ENCODE peak calls at places on chromosomes 1 and 21, in four cellular contexts. N is HepG2, Q is fibroblast of lung, U is PC-3. I is an unnamed sample.

GRCh38 chr1:101002551-101002950 is 23.0 kb downstream of the DPH5 start:
- DNase-seq in Q (no peak), U (peak; percentile 62), N (no peak), I (peak; percentile 39)

GRCh38 chr1:101148987-101149386 is 87.8 kb upstream of the S1PR1 start:
- DNase-seq in Q (peak; percentile 11), N (no peak), U (peak; percentile 13), I (no peak)

GRCh38 chr1:68590473-68590872 is 93.6 kb upstream of the DEPDC1 start:
- DNase-seq in U (peak; percentile 7), Q (no peak), N (no peak), I (no peak)

GRCh38 chr1:178491721-178492120 is 5.0 kb downstream of the CLEC20A start:
- DNase-seq in Q (no peak), N (no peak), U (no peak), I (no peak)

GRCh38 chr1:204891860-204892259 is 21.2 kb downstream of the NFASC start:
- DNase-seq in U (no peak), Q (no peak), N (no peak), I (peak; percentile 53)

GRCh38 chr1:10841059-10841458 is 44.6 kb upstream of the CASZ1 start:
- DNase-seq in U (no peak), Q (no peak), N (no peak), I (no peak)

GRCh38 chr1:80054129-80054528 is 1047.6 kb upstream of the ADGRL4 start:
- DNase-seq in N (no peak), U (peak; percentile 98), Q (peak; percentile 87), I (peak; percentile 98)

GRCh38 chr1:223199094-223199647 is 56.1 kb upstream of the TLR5 start:
- DNase-seq in U (no peak), Q (no peak), N (no peak), I (no peak)

GRCh38 chr21:17585875-17586450 is 26.7 kb downstream of the BTG3 start:
- DNase-seq in Q (peak; percentile 79), N (peak; percentile 41), U (peak; percentile 73), I (peak; percentile 22)

GRCh38 chr1:2224170-2224584 is 3.9 kb upstream of the SKI start:
- DNase-seq in Q (no peak), N (no peak), U (no peak), I (no peak)

GRCh38 chr1:233796146-233796798 is 108.2 kb upstream of the SLC35F3 start:
- DNase-seq in U (no peak), Q (no peak), N (no peak), I (no peak)

GRCh38 chr1:153617677-153618076 is 1.6 kb upstream of the S100A14 start:
- DNase-seq in Q (peak; percentile 74), N (no peak), U (peak; percentile 96), I (no peak)

GRCh38 chr1:246483204-246483933 is 23.7 kb downstream of the SMYD3 start:
- DNase-seq in Q (peak; percentile 36), U (no peak), N (no peak), I (no peak)

GRCh38 chr1:156703336-156703735 is 2.0 kb downstream of the CRABP2 start:
- DNase-seq in U (no peak), N (no peak), Q (no peak), I (no peak)

GRCh38 chr1:184502154-184502553 is 115.3 kb downstream of the C1orf21 start:
- DNase-seq in U (no peak), N (no peak), Q (no peak), I (no peak)

GRCh38 chr21:20004353-20004752 is 993.9 kb upstream of the NCAM2 start:
- DNase-seq in Q (no peak), N (no peak), U (no peak), I (no peak)

GRCh38 chr1:24426738-24427468 is 11.3 kb downstream of the NIPAL3 start:
- DNase-seq in N (no peak), Q (no peak), U (no peak), I (no peak)

GRCh38 chr1:57858740-57859139 is 434.9 kb upstream of the DAB1 start:
- DNase-seq in U (no peak), N (no peak), Q (no peak), I (no peak)

GRCh38 chr1:214901718-214902117 is 180.8 kb upstream of the KCNK2 start:
- DNase-seq in Q (peak; percentile 47), U (peak; percentile 99), N (no peak), I (peak; percentile 67)

GRCh38 chr1:45643978-45644377 is 20.1 kb upstream of the CCDC17 start:
- DNase-seq in N (peak; percentile 63), Q (no peak), U (peak; percentile 43), I (no peak)

GRCh38 chr1:163227126-163227525 is 24.4 kb upstream of the RGS5 start:
- DNase-seq in N (no peak), Q (peak; percentile 7), U (no peak), I (no peak)

GRCh38 chr1:113388621-113389355 is 1.5 kb upstream of the MAGI3 start:
- DNase-seq in U (peak; percentile 88), N (peak; percentile 91), Q (no peak), I (no peak)

GRCh38 chr1:94543003-94543402 is 1.4 kb upstream of the F3 start:
- DNase-seq in Q (peak; percentile 61), N (no peak), U (peak; percentile 75), I (peak; percentile 54)

GRCh38 chr21:36700961-36701911 is 2.3 kb downstream of the SIM2 start:
- DNase-seq in Q (no peak), N (no peak), U (peak; percentile 57), I (no peak)
- TF ChIP-seq EZH2 in Q (peak; percentile 42), N (no peak), U (no peak), I (no peak)

GRCh38 chr21:14614287-14614686 is 68.2 kb upstream of the SAMSN1 start:
- DNase-seq in U (no peak), Q (no peak), N (no peak), I (no peak)
- H3K4me1 ChIP-seq in U (peaks cover 6% of the 10 kb centered on the region), Q (no peaks in the 10 kb centered on the region), N (no peaks in the 10 kb centered on the region), I (no peaks in the 10 kb centered on the region)

DNA sequence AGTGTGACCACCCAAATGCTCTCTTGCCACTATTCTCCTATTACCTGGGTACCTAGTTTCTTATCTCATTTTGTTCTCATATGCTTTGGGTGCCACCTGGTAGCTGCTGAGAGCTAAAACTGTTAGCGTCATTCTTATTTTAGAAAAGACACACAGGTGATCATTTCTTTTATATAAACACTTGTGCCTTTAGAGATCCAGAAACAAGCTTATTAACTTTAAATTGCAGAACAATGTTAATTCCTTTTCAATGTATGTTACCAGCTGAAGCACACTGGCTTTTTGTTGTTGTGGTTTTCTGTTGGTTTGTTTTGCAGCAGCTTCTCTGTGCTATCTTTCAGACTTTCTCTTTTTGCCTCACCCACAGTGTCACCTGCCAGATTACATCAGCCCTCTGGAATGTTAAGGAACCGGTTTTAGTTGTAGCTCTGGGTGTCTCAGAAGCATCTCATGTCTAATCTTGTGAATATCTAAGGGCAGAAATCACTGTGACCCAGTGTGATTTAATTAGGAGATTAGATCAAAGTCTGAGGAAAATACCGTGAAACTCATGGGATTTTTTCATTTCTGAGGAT is 43.4 kb upstream of the SLC19A2 start:
- DNase-seq in N (no peak), Q (no peak), U (peak; percentile 100), I (peak; percentile 41)
- H3K9ac ChIP-seq in N (no peak overlapping the region), Q (no peak overlapping the region), U (no peak overlapping the region), I (no peak overlapping the region)

DNA sequence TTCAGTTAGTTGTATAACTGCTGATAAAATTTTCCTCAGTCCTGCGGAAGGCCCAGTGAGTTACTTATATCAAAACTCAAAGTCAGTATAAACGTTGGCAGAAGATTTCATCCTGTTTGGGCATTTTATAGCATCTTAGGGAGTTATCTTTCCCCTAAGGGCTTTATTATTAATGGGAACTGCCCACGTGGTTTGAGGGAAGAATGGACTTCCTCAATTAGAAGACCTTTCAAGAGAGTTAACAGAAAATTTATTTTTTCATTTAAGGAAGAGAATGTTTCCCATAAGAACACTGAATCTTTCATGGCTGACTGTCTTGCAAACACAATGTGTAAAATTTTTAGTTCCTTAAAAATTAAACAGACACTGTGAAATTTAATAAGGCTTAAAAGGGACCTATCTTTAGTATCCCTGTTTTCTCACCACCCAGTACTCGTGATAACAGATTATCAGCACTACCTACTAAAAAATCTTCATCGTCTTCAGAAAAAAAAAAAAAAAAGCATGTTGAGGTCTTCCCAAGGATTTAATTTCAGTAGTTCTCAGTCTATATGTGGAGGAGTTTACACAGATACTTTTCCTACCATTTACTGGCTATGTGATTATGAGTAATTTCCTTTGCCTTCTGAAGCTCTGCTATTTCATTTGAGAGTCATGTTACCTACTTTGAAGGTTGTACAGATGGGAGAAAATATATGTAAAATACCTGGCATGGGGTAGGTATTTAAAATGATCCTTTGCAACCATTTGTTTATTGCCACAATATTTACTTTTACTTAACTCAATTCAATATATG is 399.9 kb downstream of the NEGR1 start:
- DNase-seq in N (no peak), U (peak; percentile 10), Q (no peak), I (no peak)
- TF ChIP-seq EZH2 in N (no peak), U (no peak), Q (no peak), I (no peak)

DNA sequence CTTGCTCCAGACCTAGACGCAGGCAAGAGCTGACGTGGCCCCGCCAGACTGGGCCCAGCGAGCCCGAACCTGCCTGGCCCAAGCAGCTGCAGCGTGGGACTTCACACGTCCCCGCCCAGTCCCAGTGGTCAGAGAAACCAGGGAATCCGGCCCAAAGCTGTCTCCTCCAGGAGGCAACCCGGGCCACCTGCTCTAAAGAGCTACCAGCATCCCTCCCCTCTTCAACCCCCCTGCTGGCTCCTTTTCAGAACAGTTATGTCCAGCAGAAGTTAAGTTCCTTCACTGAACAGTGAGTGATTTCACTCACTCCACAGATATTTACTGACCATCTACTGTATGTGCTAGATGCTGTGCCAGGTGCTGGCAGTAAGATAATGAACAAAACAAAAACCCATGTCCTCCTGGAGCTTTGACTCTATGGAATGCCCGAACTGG is 2.1 kb upstream of the EFNA1 start:
- DNase-seq in Q (no peak), U (no peak), N (no peak), I (no peak)
- H3K4me1 ChIP-seq in Q (peaks cover 2% of the 10 kb centered on the region), U (peaks cover 55% of the 10 kb centered on the region), N (peaks cover 29% of the 10 kb centered on the region), I (peaks cover 44% of the 10 kb centered on the region)

DNA sequence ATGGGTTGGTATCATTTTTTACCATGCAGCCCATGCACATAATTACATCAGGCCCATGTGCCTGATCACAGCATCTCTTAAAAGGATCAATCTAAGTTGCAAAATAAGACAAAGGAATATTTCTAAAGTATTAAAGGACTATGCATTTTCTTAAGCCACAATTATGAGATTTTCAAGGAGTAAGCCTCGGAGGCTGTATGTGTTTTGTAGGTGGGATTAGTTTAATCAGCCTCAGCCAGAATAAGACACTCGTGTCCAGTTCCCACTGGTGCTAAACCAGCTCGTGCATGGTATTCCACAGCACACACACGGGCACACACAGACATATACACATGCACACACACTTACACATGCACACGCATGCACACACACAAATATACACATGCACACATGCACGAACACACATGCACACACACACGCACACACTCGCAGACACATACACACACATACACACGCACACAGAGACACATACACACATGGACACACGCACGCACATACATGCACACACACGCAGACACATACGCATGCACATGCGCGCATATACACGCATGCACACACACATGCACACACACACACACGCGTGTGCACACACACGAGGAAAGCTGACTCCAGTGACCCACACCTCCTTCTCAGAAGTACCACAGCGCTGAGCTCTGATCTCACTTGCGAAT is 16.4 kb upstream of the PDE9A start:
- DNase-seq in N (no peak), U (no peak), Q (no peak), I (no peak)
- H3K9ac ChIP-seq in N (no peak overlapping the region), U (no peak overlapping the region), Q (no peak overlapping the region), I (no peak overlapping the region)

GRCh38 chr1:47593001-47593568 is 155.2 kb downstream of the FOXD2 start:
- DNase-seq in N (no peak), U (no peak), Q (no peak), I (no peak)
- TF ChIP-seq EZH2 in N (no peak), U (no peak), Q (no peak), I (peak; percentile 46)

DNA sequence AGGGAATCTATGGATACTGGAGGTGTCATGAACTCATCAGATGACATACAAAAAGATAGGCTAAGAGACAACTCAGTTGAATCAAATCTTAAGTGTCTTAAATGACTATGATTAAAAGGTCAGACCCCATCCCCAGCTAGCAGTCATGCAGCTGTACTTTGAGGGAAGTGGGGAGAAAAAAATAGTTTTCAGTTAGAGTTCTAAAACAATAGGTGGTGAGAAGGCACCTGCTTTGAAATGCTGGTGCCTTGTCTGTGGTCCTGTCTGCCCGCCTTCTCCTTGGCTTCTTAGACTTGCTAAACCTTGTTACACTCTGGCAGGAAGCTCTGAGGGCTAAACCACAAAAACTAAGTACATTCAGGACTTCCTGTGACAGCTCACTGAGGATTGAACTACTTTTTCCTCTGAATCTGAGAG is 15.3 kb downstream of the CD2 start:
- DNase-seq in U (peak; percentile 65), N (no peak), Q (no peak), I (peak; percentile 74)
- H3K4me1 ChIP-seq in U (peaks cover 10% of the 10 kb centered on the region), N (no peaks in the 10 kb centered on the region), Q (no peaks in the 10 kb centered on the region), I (peaks cover 3% of the 10 kb centered on the region)

I was measured in astrocyte.